ENCODE peak calls at places on chromosomes 13 and 19, in eight cellular contexts. E, C, Z, Q, G, S, O and B are unnamed samples.

GRCh38 chr13:97911311-97912138 is 42.0 kb upstream of the IPO5 start:
- DNase-seq in O (peak; percentile 22), E (no peak), G (no peak), Q (peak; percentile 59), C (no peak), Z (no peak), S (peak; percentile 19), B (peak; percentile 5)

GRCh38 chr13:31200636-31200970 is 828 bp downstream of the B3GLCT start:
- DNase-seq in Q (peak; percentile 31), G (no peak), Z (no peak), E (no peak), S (peak; percentile 24), C (peak; percentile 33), O (peak; percentile 52), B (peak; percentile 39)

GRCh38 chr13:72757792-72758535 is 23.7 kb downstream of the DIS3 start:
- DNase-seq in O (no peak), Q (peak; percentile 34), Z (no peak), C (no peak), G (no peak), E (no peak), S (no peak), B (no peak)

GRCh38 chr13:98966019-98966418 is 11.8 kb downstream of the DOCK9 start:
- DNase-seq in O (no peak), Z (no peak), G (no peak), Q (no peak), C (no peak), S (no peak), E (no peak), B (no peak)

GRCh38 chr13:70613295-70613694 is 505.0 kb upstream of the KLHL1 start:
- DNase-seq in Q (peak; percentile 35), Z (no peak), O (no peak), S (no peak), C (no peak), G (no peak), E (no peak), B (no peak)

GRCh38 chr13:51825165-51825592 is 19.8 kb downstream of the TMEM272 start:
- DNase-seq in S (no peak), E (no peak), O (no peak), G (no peak), Q (no peak), C (no peak), Z (no peak), B (no peak)

GRCh38 chr13:30882996-30883766 is 22.9 kb upstream of the MEDAG start:
- DNase-seq in E (no peak), S (no peak), G (no peak), O (no peak), Z (peak; percentile 37), C (no peak), Q (no peak), B (no peak)

GRCh38 chr19:13906525-13906904 is 514 bp downstream of the CC2D1A start:
- DNase-seq in O (peak; percentile 37), Z (no peak), Q (peak; percentile 43), G (no peak), E (no peak), S (peak; percentile 58), C (no peak), B (peak; percentile 82)

GRCh38 chr19:19240476-19240875 is 28.7 kb downstream of the NCAN start:
- DNase-seq in Q (no peak), O (no peak), G (no peak), Z (no peak), E (no peak), S (no peak), C (no peak), B (no peak)

GRCh38 chr19:6828698-6829633 is 56.5 kb downstream of the VAV1 start:
- DNase-seq in Q (peak; percentile 81), G (no peak), E (no peak), C (no peak), Z (no peak), S (no peak), O (peak; percentile 90), B (no peak)

GRCh38 chr13:110869231-110869804 is 45.6 kb downstream of the ANKRD10 start:
- DNase-seq in O (peak; percentile 35), G (no peak), Z (no peak), C (no peak), Q (no peak), S (no peak), E (no peak), B (no peak)

GRCh38 chr19:7177926-7178325 is 108.4 kb downstream of the ZNF557 start:
- DNase-seq in Q (no peak), O (no peak), E (no peak), S (no peak), C (no peak), Z (no peak), G (no peak), B (no peak)

GRCh38 chr13:39244561-39245230 is 206.4 kb downstream of the NHLRC3 start:
- DNase-seq in Q (no peak), G (no peak), O (no peak), S (no peak), C (no peak), E (no peak), Z (no peak), B (no peak)

GRCh38 chr13:33132644-33133440 is 116.6 kb downstream of the KL start:
- DNase-seq in E (no peak), Z (no peak), Q (no peak), C (no peak), G (no peak), S (no peak), O (no peak), B (no peak)

GRCh38 chr19:53055117-53055516 is 10.6 kb downstream of the ERVV-2 start:
- DNase-seq in E (no peak), G (no peak), C (no peak), S (peak; percentile 19), Q (peak; percentile 13), Z (no peak), O (no peak), B (no peak)

GRCh38 chr13:80469105-80469840 is 128.3 kb upstream of the SPRY2 start:
- DNase-seq in O (no peak), C (no peak), E (no peak), Q (no peak), G (no peak), S (no peak), Z (no peak), B (no peak)

GRCh38 chr13:30135868-30136267 is 171.5 kb downstream of the KATNAL1 start:
- DNase-seq in O (no peak), C (no peak), Z (no peak), Q (no peak), G (no peak), E (no peak), S (no peak), B (no peak)

GRCh38 chr13:30133976-30134375 is 173.4 kb downstream of the KATNAL1 start:
- DNase-seq in S (no peak), Z (no peak), G (no peak), E (no peak), C (no peak), Q (no peak), O (no peak), B (no peak)

GRCh38 chr13:24511019-24511823 is 1.4 kb downstream of the PARP4 start:
- DNase-seq in E (no peak), Q (peak; percentile 92), O (peak; percentile 30), Z (no peak), S (peak; percentile 26), G (peak; percentile 26), C (no peak), B (peak; percentile 84)

GRCh38 chr19:35013820-35014754 is 14.0 kb downstream of the GRAMD1A start:
- DNase-seq in Q (no peak), S (no peak), O (no peak), C (no peak), G (no peak), E (no peak), Z (no peak), B (peak; percentile 57)

DNA sequence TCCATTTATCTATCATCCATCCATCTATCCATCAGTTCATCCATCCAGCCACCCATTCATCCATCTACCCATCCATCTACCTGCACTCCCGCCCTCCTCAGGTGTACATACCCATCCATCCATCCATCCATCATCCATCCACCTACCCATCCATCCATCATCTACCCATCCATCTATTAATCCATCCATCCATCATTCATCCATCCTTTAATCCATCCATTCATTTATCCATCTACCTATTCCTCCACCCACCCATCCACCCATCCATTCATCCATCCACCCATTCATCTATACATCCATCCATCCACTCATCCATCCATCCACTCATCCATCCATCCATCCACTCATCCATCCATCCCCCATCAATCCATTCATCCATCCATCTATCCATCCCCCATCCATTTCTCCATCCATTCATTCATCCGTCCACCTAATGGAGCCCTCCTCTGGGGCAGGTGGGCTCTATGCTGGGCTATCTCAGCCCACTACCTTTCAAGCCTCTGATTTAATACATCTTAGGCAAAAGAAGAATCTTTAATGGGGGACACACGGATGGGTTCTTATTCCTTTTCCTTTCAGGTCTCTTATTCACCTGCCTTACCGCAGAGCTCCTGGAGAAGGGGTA is 178.9 kb downstream of the URI1 start:
- DNase-seq in Z (no peak), G (no peak), Q (no peak), E (no peak), O (no peak), S (no peak), C (no peak), B (no peak)
- H3K4me3 ChIP-seq in Z (no peak overlapping the region), G (no peak overlapping the region), Q (no peak overlapping the region), E (no peak overlapping the region), O (no peak overlapping the region), S (no peak overlapping the region), C (no peak overlapping the region), B (no peak overlapping the region)

GRCh38 chr19:40603071-40603718 is 2.0 kb downstream of the LTBP4 start:
- DNase-seq in S (peak; percentile 28), Z (no peak), O (peak; percentile 39), C (no peak), Q (peak; percentile 31), E (no peak), G (no peak), B (no peak)
- H3K4me1 ChIP-seq in S (peaks cover 77% of the 10 kb centered on the region), Z (peaks cover 87% of the 10 kb centered on the region), O (peaks cover 60% of the 10 kb centered on the region), C (peaks cover 60% of the 10 kb centered on the region), Q (peaks cover 40% of the 10 kb centered on the region), E (peaks cover 13% of the 10 kb centered on the region), G (no peaks in the 10 kb centered on the region), B (peaks cover 13% of the 10 kb centered on the region)

GRCh38 chr19:46602392-46603194 is 1.5 kb downstream of the CALM3 start:
- DNase-seq in Q (no peak), G (no peak), Z (no peak), E (peak; percentile 43), C (no peak), O (no peak), S (no peak), B (peak; percentile 45)

GRCh38 chr19:46603195-46603637 is 2.1 kb downstream of the CALM3 start:
- DNase-seq in G (no peak), O (peak; percentile 55), C (no peak), S (peak; percentile 85), Q (no peak), E (no peak), Z (no peak), B (peak; percentile 98)

GRCh38 chr19:46605356-46605821 is 4.3 kb downstream of the CALM3 start:
- DNase-seq in C (no peak), E (peak; percentile 20), S (no peak), O (no peak), Q (no peak), Z (no peak), G (no peak), B (no peak)

GRCh38 chr19:46604781-46605355 is 3.7 kb downstream of the CALM3 start:
- DNase-seq in O (no peak), G (no peak), E (peak; percentile 16), Z (no peak), C (peak; percentile 55), S (no peak), Q (no peak), B (no peak)

GRCh38 chr19:46603752-46604241 is 2.7 kb downstream of the CALM3 start:
- DNase-seq in C (no peak), E (no peak), Q (no peak), O (no peak), Z (no peak), S (no peak), G (no peak), B (peak; percentile 46)
- H3K27ac ChIP-seq in C (peak overlapping the region; percentile 100), E (no peak overlapping the region), Q (no peak overlapping the region), O (no peak overlapping the region), Z (peak overlapping the region; percentile 97), S (peak overlapping the region; percentile 90), G (peak overlapping the region; percentile 99), B (peak overlapping the region; percentile 97)

GRCh38 chr19:16457195-16457953 is 14.4 kb downstream of the EPS15L1 start:
- DNase-seq in O (no peak), S (peak; percentile 24), Q (peak; percentile 5), C (peak; percentile 32), G (no peak), E (peak; percentile 76), Z (no peak), B (no peak)
- H3K4me3 ChIP-seq in O (no peak overlapping the region), S (no peak overlapping the region), Q (no peak overlapping the region), C (peak overlapping the region; percentile 28), G (no peak overlapping the region), E (no peak overlapping the region), Z (peak overlapping the region; percentile 31), B (no peak overlapping the region)